ENCODE peak calls at places on chromosome 5, in four cellular contexts. One of them, this sample, is unnamed.
A peak's percentile ranks its signal among the peaks of the same experiment; 100 is the strongest.

GRCh38 chr5:169805527-169805934 is 168.5 kb downstream of the DOCK2 start:
- DNase-seq in stimulated activated CD4-positive, alpha-beta T cell treated with anti-CD3 and anti-CD28 coated beads, Interleukin-1b, Interleukin-23, amount 100 ng/mL, for 48 hours: peak; percentile 85
- DNase-seq in cardiac fibroblast: peak; percentile 41
- DNase-seq in HEK293T: no peak
- DNase-seq in this sample: peak; percentile 82

GRCh38 chr5:74949976-74950375 is 83.8 kb upstream of the FAM169A start:
- DNase-seq in HEK293T: no peak
- DNase-seq in cardiac fibroblast: no peak
- DNase-seq in stimulated activated CD4-positive, alpha-beta T cell treated with anti-CD3 and anti-CD28 coated beads, Interleukin-1b, Interleukin-23, amount 100 ng/mL, for 48 hours: no peak
- DNase-seq in this sample: no peak

GRCh38 chr5:141001854-141002666 is 35.8 kb downstream of the PCDHAC2 start:
- DNase-seq in stimulated activated CD4-positive, alpha-beta T cell treated with anti-CD3 and anti-CD28 coated beads, Interleukin-1b, Interleukin-23, amount 100 ng/mL, for 48 hours: no peak
- DNase-seq in HEK293T: peak; percentile 17
- DNase-seq in cardiac fibroblast: no peak
- DNase-seq in this sample: peak; percentile 6

GRCh38 chr5:126450388-126450787 is 27.2 kb downstream of the GRAMD2B start:
- DNase-seq in HEK293T: no peak
- DNase-seq in stimulated activated CD4-positive, alpha-beta T cell treated with anti-CD3 and anti-CD28 coated beads, Interleukin-1b, Interleukin-23, amount 100 ng/mL, for 48 hours: no peak
- DNase-seq in cardiac fibroblast: peak; percentile 17
- DNase-seq in this sample: peak; percentile 45

GRCh38 chr5:116626945-116627679 is 52.5 kb upstream of the SEMA6A start:
- DNase-seq in HEK293T: no peak
- DNase-seq in cardiac fibroblast: no peak
- DNase-seq in stimulated activated CD4-positive, alpha-beta T cell treated with anti-CD3 and anti-CD28 coated beads, Interleukin-1b, Interleukin-23, amount 100 ng/mL, for 48 hours: no peak
- DNase-seq in this sample: no peak

GRCh38 chr5:94159144-94159543 is 417.7 kb upstream of the POU5F2 start:
- DNase-seq in cardiac fibroblast: no peak
- DNase-seq in HEK293T: no peak
- DNase-seq in stimulated activated CD4-positive, alpha-beta T cell treated with anti-CD3 and anti-CD28 coated beads, Interleukin-1b, Interleukin-23, amount 100 ng/mL, for 48 hours: no peak
- DNase-seq in this sample: no peak

GRCh38 chr5:166046956-166047355 is 2244.5 kb upstream of the WWC1 start:
- DNase-seq in cardiac fibroblast: no peak
- DNase-seq in stimulated activated CD4-positive, alpha-beta T cell treated with anti-CD3 and anti-CD28 coated beads, Interleukin-1b, Interleukin-23, amount 100 ng/mL, for 48 hours: no peak
- DNase-seq in HEK293T: no peak
- DNase-seq in this sample: no peak

GRCh38 chr5:96006291-96006690 is 44.6 kb upstream of the ELL2 start:
- DNase-seq in stimulated activated CD4-positive, alpha-beta T cell treated with anti-CD3 and anti-CD28 coated beads, Interleukin-1b, Interleukin-23, amount 100 ng/mL, for 48 hours: no peak
- DNase-seq in cardiac fibroblast: no peak
- DNase-seq in HEK293T: no peak
- DNase-seq in this sample: no peak

GRCh38 chr5:141637266-141637692 is 482 bp downstream of the RELL2 start:
- DNase-seq in HEK293T: peak; percentile 42
- DNase-seq in stimulated activated CD4-positive, alpha-beta T cell treated with anti-CD3 and anti-CD28 coated beads, Interleukin-1b, Interleukin-23, amount 100 ng/mL, for 48 hours: peak; percentile 40
- DNase-seq in cardiac fibroblast: no peak
- DNase-seq in this sample: peak; percentile 70

GRCh38 chr5:94670726-94671125 is 52.3 kb downstream of the SLF1 start:
- DNase-seq in cardiac fibroblast: peak; percentile 42
- DNase-seq in stimulated activated CD4-positive, alpha-beta T cell treated with anti-CD3 and anti-CD28 coated beads, Interleukin-1b, Interleukin-23, amount 100 ng/mL, for 48 hours: no peak
- DNase-seq in HEK293T: no peak
- DNase-seq in this sample: no peak

GRCh38 chr5:97022898-97023297 is 87.0 kb downstream of the LNPEP start:
- DNase-seq in cardiac fibroblast: no peak
- DNase-seq in stimulated activated CD4-positive, alpha-beta T cell treated with anti-CD3 and anti-CD28 coated beads, Interleukin-1b, Interleukin-23, amount 100 ng/mL, for 48 hours: no peak
- DNase-seq in HEK293T: no peak
- DNase-seq in this sample: no peak

GRCh38 chr5:174056064-174056842 is 10.7 kb downstream of the NSG2 start:
- DNase-seq in HEK293T: no peak
- DNase-seq in stimulated activated CD4-positive, alpha-beta T cell treated with anti-CD3 and anti-CD28 coated beads, Interleukin-1b, Interleukin-23, amount 100 ng/mL, for 48 hours: no peak
- DNase-seq in cardiac fibroblast: no peak
- DNase-seq in this sample: no peak

GRCh38 chr5:69079556-69079955 is 14.3 kb upstream of the SLC30A5 start:
- DNase-seq in HEK293T: no peak
- DNase-seq in stimulated activated CD4-positive, alpha-beta T cell treated with anti-CD3 and anti-CD28 coated beads, Interleukin-1b, Interleukin-23, amount 100 ng/mL, for 48 hours: no peak
- DNase-seq in cardiac fibroblast: no peak
- DNase-seq in this sample: no peak

GRCh38 chr5:108801776-108802175 is 54.1 kb downstream of the FER start:
- DNase-seq in stimulated activated CD4-positive, alpha-beta T cell treated with anti-CD3 and anti-CD28 coated beads, Interleukin-1b, Interleukin-23, amount 100 ng/mL, for 48 hours: no peak
- DNase-seq in cardiac fibroblast: peak; percentile 89
- DNase-seq in HEK293T: no peak
- DNase-seq in this sample: peak; percentile 15

GRCh38 chr5:122187426-122187825 is 58.1 kb downstream of the ZNF474 start:
- DNase-seq in HEK293T: no peak
- DNase-seq in stimulated activated CD4-positive, alpha-beta T cell treated with anti-CD3 and anti-CD28 coated beads, Interleukin-1b, Interleukin-23, amount 100 ng/mL, for 48 hours: no peak
- DNase-seq in cardiac fibroblast: peak; percentile 78
- DNase-seq in this sample: no peak

GRCh38 chr5:50866415-50866814 is 200.0 kb downstream of the PARP8 start:
- DNase-seq in cardiac fibroblast: no peak
- DNase-seq in stimulated activated CD4-positive, alpha-beta T cell treated with anti-CD3 and anti-CD28 coated beads, Interleukin-1b, Interleukin-23, amount 100 ng/mL, for 48 hours: no peak
- DNase-seq in HEK293T: no peak
- DNase-seq in this sample: no peak

GRCh38 chr5:57825026-57825683 is 342.5 kb upstream of the ACTBL2 start:
- DNase-seq in stimulated activated CD4-positive, alpha-beta T cell treated with anti-CD3 and anti-CD28 coated beads, Interleukin-1b, Interleukin-23, amount 100 ng/mL, for 48 hours: no peak
- DNase-seq in HEK293T: peak; percentile 7
- DNase-seq in cardiac fibroblast: no peak
- DNase-seq in this sample: no peak

GRCh38 chr5:72064801-72065570 is 42.3 kb upstream of the MAP1B start:
- DNase-seq in stimulated activated CD4-positive, alpha-beta T cell treated with anti-CD3 and anti-CD28 coated beads, Interleukin-1b, Interleukin-23, amount 100 ng/mL, for 48 hours: no peak
- DNase-seq in cardiac fibroblast: no peak
- DNase-seq in HEK293T: no peak
- DNase-seq in this sample: no peak

GRCh38 chr5:131545856-131546255 is 89.2 kb downstream of the RAPGEF6 start:
- DNase-seq in stimulated activated CD4-positive, alpha-beta T cell treated with anti-CD3 and anti-CD28 coated beads, Interleukin-1b, Interleukin-23, amount 100 ng/mL, for 48 hours: no peak
- DNase-seq in cardiac fibroblast: peak; percentile 21
- DNase-seq in HEK293T: no peak
- DNase-seq in this sample: no peak

GRCh38 chr5:125065114-125065513 is 318.7 kb upstream of the ZNF608 start:
- DNase-seq in cardiac fibroblast: no peak
- DNase-seq in stimulated activated CD4-positive, alpha-beta T cell treated with anti-CD3 and anti-CD28 coated beads, Interleukin-1b, Interleukin-23, amount 100 ng/mL, for 48 hours: no peak
- DNase-seq in HEK293T: no peak
- DNase-seq in this sample: no peak

GRCh38 chr5:105924366-105924765 is 1746.4 kb downstream of the EFNA5 start:
- DNase-seq in stimulated activated CD4-positive, alpha-beta T cell treated with anti-CD3 and anti-CD28 coated beads, Interleukin-1b, Interleukin-23, amount 100 ng/mL, for 48 hours: no peak
- DNase-seq in cardiac fibroblast: peak; percentile 10
- DNase-seq in HEK293T: no peak
- DNase-seq in this sample: no peak

GRCh38 chr5:59517926-59518585 is 375.5 kb downstream of the PDE4D start:
- DNase-seq in stimulated activated CD4-positive, alpha-beta T cell treated with anti-CD3 and anti-CD28 coated beads, Interleukin-1b, Interleukin-23, amount 100 ng/mL, for 48 hours: no peak
- DNase-seq in cardiac fibroblast: peak; percentile 31
- DNase-seq in HEK293T: no peak
- DNase-seq in this sample: no peak

GRCh38 chr5:45057564-45057963 is 248.8 kb downstream of the MRPS30 start:
- DNase-seq in stimulated activated CD4-positive, alpha-beta T cell treated with anti-CD3 and anti-CD28 coated beads, Interleukin-1b, Interleukin-23, amount 100 ng/mL, for 48 hours: no peak
- DNase-seq in HEK293T: no peak
- DNase-seq in cardiac fibroblast: no peak
- DNase-seq in this sample: no peak

GRCh38 chr5:132591140-132591539 is 34.4 kb downstream of the RAD50 start:
- DNase-seq in cardiac fibroblast: peak; percentile 37
- DNase-seq in HEK293T: no peak
- DNase-seq in stimulated activated CD4-positive, alpha-beta T cell treated with anti-CD3 and anti-CD28 coated beads, Interleukin-1b, Interleukin-23, amount 100 ng/mL, for 48 hours: no peak
- DNase-seq in this sample: no peak

GRCh38 chr5:134075102-134075501 is 39.4 kb upstream of the TCF7 start:
- DNase-seq in cardiac fibroblast: no peak
- DNase-seq in HEK293T: no peak
- DNase-seq in stimulated activated CD4-positive, alpha-beta T cell treated with anti-CD3 and anti-CD28 coated beads, Interleukin-1b, Interleukin-23, amount 100 ng/mL, for 48 hours: no peak
- DNase-seq in this sample: no peak

GRCh38 chr5:83471405-83472212 is at the start of gene VCAN:
- DNase-seq in stimulated activated CD4-positive, alpha-beta T cell treated with anti-CD3 and anti-CD28 coated beads, Interleukin-1b, Interleukin-23, amount 100 ng/mL, for 48 hours: no peak
- DNase-seq in HEK293T: peak; percentile 55
- DNase-seq in cardiac fibroblast: peak; percentile 94
- DNase-seq in this sample: peak; percentile 14

GRCh38 chr5:129930221-129930620 is 26.0 kb downstream of the CHSY3 start:
- DNase-seq in cardiac fibroblast: peak; percentile 29
- DNase-seq in stimulated activated CD4-positive, alpha-beta T cell treated with anti-CD3 and anti-CD28 coated beads, Interleukin-1b, Interleukin-23, amount 100 ng/mL, for 48 hours: no peak
- DNase-seq in HEK293T: no peak
- DNase-seq in this sample: no peak

GRCh38 chr5:152349683-152350526 is 55.2 kb downstream of the NMUR2 start:
- DNase-seq in HEK293T: peak; percentile 50
- DNase-seq in cardiac fibroblast: peak; percentile 44
- DNase-seq in stimulated activated CD4-positive, alpha-beta T cell treated with anti-CD3 and anti-CD28 coated beads, Interleukin-1b, Interleukin-23, amount 100 ng/mL, for 48 hours: peak; percentile 23
- DNase-seq in this sample: peak; percentile 61

GRCh38 chr5:171422902-171423663 is 3.6 kb downstream of the FGF18 start:
- DNase-seq in HEK293T: no peak
- DNase-seq in cardiac fibroblast: no peak
- DNase-seq in stimulated activated CD4-positive, alpha-beta T cell treated with anti-CD3 and anti-CD28 coated beads, Interleukin-1b, Interleukin-23, amount 100 ng/mL, for 48 hours: no peak
- DNase-seq in this sample: no peak

GRCh38 chr5:55438931-55439477 is 95.8 kb downstream of the PLPP1 start:
- DNase-seq in stimulated activated CD4-positive, alpha-beta T cell treated with anti-CD3 and anti-CD28 coated beads, Interleukin-1b, Interleukin-23, amount 100 ng/mL, for 48 hours: no peak
- DNase-seq in HEK293T: no peak
- DNase-seq in cardiac fibroblast: peak; percentile 61
- DNase-seq in this sample: no peak

GRCh38 chr5:1032011-1032410 is 23.4 kb downstream of the NKD2 start:
- DNase-seq in stimulated activated CD4-positive, alpha-beta T cell treated with anti-CD3 and anti-CD28 coated beads, Interleukin-1b, Interleukin-23, amount 100 ng/mL, for 48 hours: no peak
- DNase-seq in cardiac fibroblast: no peak
- DNase-seq in HEK293T: no peak
- DNase-seq in this sample: no peak

GRCh38 chr5:171314728-171315385 is 5.8 kb downstream of the TLX3 start:
- DNase-seq in stimulated activated CD4-positive, alpha-beta T cell treated with anti-CD3 and anti-CD28 coated beads, Interleukin-1b, Interleukin-23, amount 100 ng/mL, for 48 hours: no peak
- DNase-seq in cardiac fibroblast: peak; percentile 31
- DNase-seq in HEK293T: no peak
- DNase-seq in this sample: peak; percentile 7

GRCh38 chr5:29309359-29309758 is 1884.1 kb upstream of the CDH6 start:
- DNase-seq in HEK293T: no peak
- DNase-seq in stimulated activated CD4-positive, alpha-beta T cell treated with anti-CD3 and anti-CD28 coated beads, Interleukin-1b, Interleukin-23, amount 100 ng/mL, for 48 hours: no peak
- DNase-seq in cardiac fibroblast: no peak
- DNase-seq in this sample: no peak

GRCh38 chr5:39080597-39081204 is 6.5 kb upstream of the RICTOR start:
- DNase-seq in HEK293T: peak; percentile 56
- DNase-seq in cardiac fibroblast: peak; percentile 86
- DNase-seq in stimulated activated CD4-positive, alpha-beta T cell treated with anti-CD3 and anti-CD28 coated beads, Interleukin-1b, Interleukin-23, amount 100 ng/mL, for 48 hours: peak; percentile 27
- DNase-seq in this sample: peak; percentile 54

GRCh38 chr5:54851449-54851848 is 133.9 kb downstream of the ESM1 start:
- DNase-seq in cardiac fibroblast: no peak
- DNase-seq in stimulated activated CD4-positive, alpha-beta T cell treated with anti-CD3 and anti-CD28 coated beads, Interleukin-1b, Interleukin-23, amount 100 ng/mL, for 48 hours: no peak
- DNase-seq in HEK293T: no peak
- DNase-seq in this sample: no peak

GRCh38 chr5:155275214-155275613 is 261.7 kb downstream of the KIF4B start:
- DNase-seq in HEK293T: no peak
- DNase-seq in stimulated activated CD4-positive, alpha-beta T cell treated with anti-CD3 and anti-CD28 coated beads, Interleukin-1b, Interleukin-23, amount 100 ng/mL, for 48 hours: no peak
- DNase-seq in cardiac fibroblast: no peak
- DNase-seq in this sample: no peak

GRCh38 chr5:32138839-32139493 is 35.2 kb downstream of the GOLPH3 start:
- DNase-seq in cardiac fibroblast: no peak
- DNase-seq in stimulated activated CD4-positive, alpha-beta T cell treated with anti-CD3 and anti-CD28 coated beads, Interleukin-1b, Interleukin-23, amount 100 ng/mL, for 48 hours: peak; percentile 81
- DNase-seq in HEK293T: no peak
- DNase-seq in this sample: peak; percentile 89

GRCh38 chr5:136040746-136041415 is 12.1 kb downstream of the TGFBI start:
- DNase-seq in cardiac fibroblast: no peak
- DNase-seq in HEK293T: no peak
- DNase-seq in stimulated activated CD4-positive, alpha-beta T cell treated with anti-CD3 and anti-CD28 coated beads, Interleukin-1b, Interleukin-23, amount 100 ng/mL, for 48 hours: no peak
- DNase-seq in this sample: no peak

GRCh38 chr5:69372394-69372793 is 2.8 kb downstream of the RAD17 start:
- DNase-seq in HEK293T: no peak
- DNase-seq in stimulated activated CD4-positive, alpha-beta T cell treated with anti-CD3 and anti-CD28 coated beads, Interleukin-1b, Interleukin-23, amount 100 ng/mL, for 48 hours: no peak
- DNase-seq in cardiac fibroblast: no peak
- DNase-seq in this sample: no peak

This sample was measured in activated CD4-positive, alpha-beta T cell treated with anti-CD3 and anti-CD28 coated beads for 36 hours.